ENCODE peak calls at places on chromosome 2, in five cellular contexts. W is HCT116, T is HepG2, G is SK-N-SH, N is K562. Q is an unnamed sample.

GRCh38 chr2:185381631-185382030 is 357.0 kb upstream of the FSIP2 start:
- DNase-seq in T (no peak), W (no peak), G (no peak), N (no peak), Q (no peak)

GRCh38 chr2:133607679-133608078 is 39.4 kb upstream of the NCKAP5 start:
- DNase-seq in T (no peak), N (no peak), G (no peak), W (no peak), Q (no peak)

GRCh38 chr2:18896106-18896505 is 306.7 kb upstream of the NT5C1B start:
- DNase-seq in G (no peak), W (no peak), T (no peak), N (no peak), Q (no peak)

GRCh38 chr2:118861242-118861641 is 13.8 kb upstream of the EN1 start:
- DNase-seq in N (no peak), W (no peak), G (no peak), T (no peak), Q (no peak)

GRCh38 chr2:127097841-127098651 is 8.9 kb downstream of the BIN1 start:
- DNase-seq in G (peak), N (no peak), W (no peak), T (no peak), Q (no peak)

GRCh38 chr2:195092341-195092740 is 564.7 kb upstream of the SLC39A10 start:
- DNase-seq in W (no peak), N (no peak), G (no peak), T (no peak), Q (no peak)

GRCh38 chr2:226790436-226790835 is 9.2 kb downstream of the IRS1 start:
- DNase-seq in W (no peak), G (no peak), N (no peak), T (no peak), Q (no peak)

GRCh38 chr2:219615036-219615435 is 12.4 kb upstream of the SLC4A3 start:
- DNase-seq in T (no peak), N (no peak), G (no peak), W (no peak), Q (no peak)

GRCh38 chr2:72681016-72681995 is 144.5 kb downstream of the EXOC6B start:
- DNase-seq in N (no peak), G (no peak), T (peak), W (no peak), Q (no peak)

GRCh38 chr2:108271691-108272253 is 16.9 kb upstream of the SULT1C2 start:
- DNase-seq in N (peak), W (no peak), G (no peak), T (peak), Q (peak)

GRCh38 chr2:236131073-236131692 is 37.0 kb downstream of the GBX2 start:
- DNase-seq in T (no peak), N (no peak), G (no peak), W (no peak), Q (no peak)

GRCh38 chr2:233240897-233241296 is 10.6 kb upstream of the ATG16L1 start:
- DNase-seq in N (no peak), W (no peak), G (no peak), T (no peak), Q (no peak)

GRCh38 chr2:129689600-129689999 is 289.9 kb upstream of the RAB6C start:
- DNase-seq in G (no peak), T (no peak), N (no peak), W (no peak), Q (no peak)

GRCh38 chr2:69554981-69555380 is 88.6 kb downstream of the AAK1 start:
- DNase-seq in W (no peak), N (no peak), T (no peak), G (no peak), Q (no peak)

GRCh38 chr2:234267534-234267933 is 217.0 kb downstream of the SPP2 start:
- DNase-seq in G (no peak), W (no peak), T (no peak), N (no peak), Q (no peak)

GRCh38 chr2:105769504-105769903 is 24.8 kb downstream of the NCK2 start:
- DNase-seq in T (no peak), N (peak), G (peak), W (no peak), Q (no peak)

GRCh38 chr2:114119846-114120348 is 230.0 kb downstream of the ACTR3 start:
- DNase-seq in T (no peak), W (no peak), G (no peak), N (peak), Q (no peak)

GRCh38 chr2:214765180-214765579 is 44.3 kb downstream of the BARD1 start:
- DNase-seq in G (no peak), N (no peak), T (no peak), W (no peak), Q (no peak)

GRCh38 chr2:174235680-174236079 is 12.7 kb downstream of the OLA1 start:
- DNase-seq in W (no peak), G (no peak), N (no peak), T (no peak), Q (no peak)

GRCh38 chr2:106781196-106781595 is 104.8 kb downstream of the ST6GAL2 start:
- DNase-seq in T (no peak), W (no peak), N (no peak), G (no peak), Q (no peak)

GRCh38 chr2:240288087-240288521 is 147.4 kb upstream of the GPC1 start:
- DNase-seq in T (no peak), G (no peak), N (no peak), W (no peak), Q (no peak)

GRCh38 chr2:163132850-163133249 is 294.3 kb upstream of the KCNH7 start:
- DNase-seq in N (no peak), W (peak), T (peak), G (peak), Q (peak)

GRCh38 chr2:39487398-39488250 is 50.5 kb upstream of the MAP4K3 start:
- DNase-seq in N (no peak), W (no peak), G (no peak), T (no peak), Q (no peak)

GRCh38 chr2:208373460-208374089 is 33.0 kb upstream of the PTH2R start:
- DNase-seq in T (peak), G (peak), W (peak), N (peak), Q (peak)

GRCh38 chr2:219178377-219179175 is 501 bp downstream of the RETREG2 start:
- DNase-seq in G (peak), T (no peak), N (peak), W (no peak), Q (peak)

GRCh38 chr2:152624805-152625204 is 92.5 kb downstream of the PRPF40A start:
- DNase-seq in G (no peak), N (no peak), T (no peak), W (no peak), Q (no peak)

GRCh38 chr2:213089438-213089837 is 62.0 kb downstream of the IKZF2 start:
- DNase-seq in T (no peak), G (no peak), N (no peak), W (no peak), Q (no peak)

GRCh38 chr2:67389286-67389685 is 7.8 kb upstream of the ETAA1 start:
- DNase-seq in G (no peak), N (no peak), W (no peak), T (no peak), Q (no peak)

GRCh38 chr2:231133365-231134114 is 8.7 kb upstream of the HTR2B start:
- DNase-seq in T (peak), G (no peak), N (no peak), W (no peak), Q (no peak)
- TF ChIP-seq JUND in T (no peak), G (no peak), N (no peak), W (no peak), Q (no peak)

GRCh38 chr2:26607698-26608097 is 33.5 kb downstream of the CIB4 start:
- DNase-seq in G (no peak), W (no peak), N (no peak), T (no peak), Q (no peak)

GRCh38 chr2:26606847-26607190 is 34.3 kb downstream of the CIB4 start:
- DNase-seq in N (no peak), G (no peak), W (peak), T (no peak), Q (peak)

GRCh38 chr2:26602575-26602974 is 38.6 kb downstream of the CIB4 start:
- DNase-seq in G (no peak), N (no peak), W (no peak), T (no peak), Q (no peak)

GRCh38 chr2:26605969-26606846 is 35.0 kb downstream of the CIB4 start:
- DNase-seq in G (peak), N (no peak), T (no peak), W (no peak), Q (no peak)

GRCh38 chr2:26605195-26605968 is 35.8 kb downstream of the CIB4 start:
- DNase-seq in N (peak), G (peak), W (peak), T (peak), Q (no peak)
- TF ChIP-seq JUND in N (no peak), G (no peak), W (no peak), T (no peak), Q (no peak)

DNA sequence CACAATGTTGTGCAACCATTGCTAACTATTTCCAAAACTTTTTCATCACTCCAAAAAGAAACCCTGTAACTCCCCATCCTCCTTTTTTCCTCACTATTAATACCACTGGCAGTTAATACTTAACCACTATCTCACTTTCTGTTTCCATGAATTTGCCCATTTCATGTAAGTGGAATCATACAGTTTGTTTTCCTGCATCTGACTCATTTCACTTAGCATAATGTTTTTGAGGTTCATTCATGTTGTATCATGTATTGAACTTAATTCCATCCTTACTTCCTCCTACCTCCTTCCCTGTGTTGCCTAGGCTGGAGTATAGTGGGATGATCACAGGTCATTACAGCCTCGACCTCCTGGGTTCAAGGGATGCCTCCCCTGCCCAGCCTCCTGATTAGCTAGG is 68.3 kb downstream of the FAM117B start:
- DNase-seq in T (no peak), N (no peak), W (no peak), G (no peak), Q (no peak)
- TF ChIP-seq JUND in T (no peak), N (no peak), W (no peak), G (no peak), Q (no peak)

GRCh38 chr2:238464389-238464788 is 37.7 kb downstream of the ASB1 start:
- DNase-seq in G (no peak), N (no peak), W (no peak), T (no peak), Q (no peak)

GRCh38 chr2:238461916-238462315 is 35.2 kb downstream of the ASB1 start:
- DNase-seq in N (no peak), T (peak), G (no peak), W (no peak), Q (no peak)

GRCh38 chr2:238461051-238461450 is 34.3 kb downstream of the ASB1 start:
- DNase-seq in T (no peak), W (no peak), G (no peak), N (no peak), Q (no peak)

GRCh38 chr2:238461491-238461890 is 34.8 kb downstream of the ASB1 start:
- DNase-seq in T (no peak), N (no peak), W (no peak), G (no peak), Q (no peak)

DNA sequence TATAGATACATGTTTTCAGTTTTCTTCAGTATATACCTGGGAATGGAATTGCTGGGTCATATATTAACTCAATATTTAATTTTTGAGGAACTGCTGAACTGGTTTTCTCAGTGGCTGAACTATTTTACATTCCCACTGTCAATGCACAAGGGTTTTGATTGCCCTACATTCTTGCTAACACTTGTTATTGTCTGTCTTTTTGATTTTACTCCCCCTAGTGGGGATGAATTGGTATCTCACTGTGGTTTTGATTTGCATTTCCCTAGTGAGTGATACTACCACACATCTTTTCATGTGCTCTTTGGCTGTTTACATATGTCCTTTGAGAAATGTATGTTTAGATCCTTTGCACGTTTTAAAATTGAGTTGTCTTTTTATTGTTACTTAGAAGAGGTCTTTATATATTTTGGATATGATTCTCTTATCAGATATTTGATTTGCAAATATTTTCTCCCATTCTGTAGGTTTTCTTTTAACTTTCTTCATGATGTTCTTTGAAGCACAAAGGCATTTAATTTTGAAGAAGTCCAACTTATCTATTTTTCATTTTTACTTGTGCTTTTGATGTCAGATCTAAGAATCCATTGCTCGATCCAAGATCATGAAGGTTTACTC is 36.2 kb downstream of the ASB1 start:
- DNase-seq in T (peak), N (peak), W (peak), G (peak), Q (peak)
- TF ChIP-seq JUND in T (no peak), N (no peak), W (no peak), G (no peak), Q (no peak)

DNA sequence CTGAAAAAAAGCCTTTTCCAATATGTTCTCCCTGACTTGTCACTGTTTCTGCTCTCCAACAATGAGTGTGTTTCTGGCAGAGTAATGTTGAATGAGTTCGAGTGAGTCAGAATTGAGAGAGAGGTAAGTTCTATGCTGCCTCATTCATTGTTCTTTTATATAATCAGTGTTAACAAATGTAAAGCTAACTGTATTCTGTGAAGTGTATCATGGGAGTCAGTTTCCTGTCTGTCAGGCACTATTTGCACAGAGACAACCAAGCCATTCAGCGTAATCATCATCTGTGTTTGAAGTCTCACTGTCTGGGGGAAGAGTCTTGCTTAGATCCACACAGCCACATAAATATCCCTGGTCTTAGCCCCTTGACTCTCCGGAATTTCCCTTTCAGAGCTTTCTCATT is 22.0 kb upstream of the UPP2 start:
- DNase-seq in G (no peak), W (no peak), N (no peak), T (peak), Q (no peak)
- TF ChIP-seq JUND in G (no peak), W (no peak), N (no peak), T (no peak), Q (no peak)

DNA sequence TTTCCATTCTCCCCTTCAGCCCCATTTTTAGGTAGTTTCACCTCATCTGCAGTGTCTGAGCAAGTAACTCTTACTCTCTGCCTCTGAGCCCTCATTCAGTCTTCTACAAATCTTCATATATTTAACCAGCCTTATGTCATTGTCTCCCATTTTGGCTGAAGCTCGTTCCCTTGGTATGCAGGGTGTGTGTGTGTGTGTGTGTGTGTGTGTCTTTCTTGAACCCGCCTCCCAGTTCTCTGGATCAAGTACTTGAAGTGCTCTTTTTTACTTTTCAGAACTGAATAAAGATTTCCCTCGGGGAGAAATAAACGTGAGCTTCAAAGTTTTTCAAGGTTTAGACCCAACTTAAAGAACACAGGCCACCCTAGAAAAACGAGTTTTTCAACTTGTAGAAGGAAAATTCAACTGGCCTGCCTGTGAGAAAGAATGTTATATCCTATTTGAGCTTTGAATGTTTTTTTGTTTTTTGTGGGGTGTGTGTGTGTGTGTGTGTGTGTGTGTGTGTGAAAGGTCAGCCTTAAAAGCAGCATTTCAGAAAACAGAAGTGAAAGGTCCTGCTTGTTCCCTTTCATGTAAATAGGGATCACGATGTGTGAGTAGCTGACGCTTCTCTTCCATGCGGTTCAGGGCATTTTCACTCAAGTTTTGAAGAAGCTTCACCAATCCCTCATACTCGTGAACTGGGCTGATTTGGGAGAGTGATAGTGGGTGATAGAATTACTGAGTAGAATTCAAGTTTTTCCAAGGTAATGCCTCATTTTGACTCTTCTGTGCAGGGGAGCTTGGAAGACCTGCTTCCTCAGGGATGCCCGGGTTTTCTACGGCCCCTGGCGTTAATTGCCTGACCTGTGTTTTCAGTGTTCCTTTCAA is 50.6 kb upstream of the EML6 start:
- DNase-seq in T (no peak), N (no peak), G (no peak), W (no peak), Q (no peak)
- TF ChIP-seq JUND in T (no peak), N (no peak), G (no peak), W (no peak), Q (no peak)

GRCh38 chr2:1974391-1974790 is 230.1 kb upstream of the PXDN start:
- DNase-seq in W (no peak), G (no peak), T (no peak), N (no peak), Q (no peak)

GRCh38 chr2:1972428-1972827 is 228.1 kb upstream of the PXDN start:
- DNase-seq in W (no peak), G (peak), T (no peak), N (no peak), Q (peak)

GRCh38 chr2:1975060-1975459 is 230.7 kb upstream of the PXDN start:
- DNase-seq in T (no peak), N (no peak), W (no peak), G (no peak), Q (no peak)

GRCh38 chr2:1972948-1973347 is 228.6 kb upstream of the PXDN start:
- DNase-seq in T (no peak), N (no peak), W (no peak), G (no peak), Q (no peak)

DNA sequence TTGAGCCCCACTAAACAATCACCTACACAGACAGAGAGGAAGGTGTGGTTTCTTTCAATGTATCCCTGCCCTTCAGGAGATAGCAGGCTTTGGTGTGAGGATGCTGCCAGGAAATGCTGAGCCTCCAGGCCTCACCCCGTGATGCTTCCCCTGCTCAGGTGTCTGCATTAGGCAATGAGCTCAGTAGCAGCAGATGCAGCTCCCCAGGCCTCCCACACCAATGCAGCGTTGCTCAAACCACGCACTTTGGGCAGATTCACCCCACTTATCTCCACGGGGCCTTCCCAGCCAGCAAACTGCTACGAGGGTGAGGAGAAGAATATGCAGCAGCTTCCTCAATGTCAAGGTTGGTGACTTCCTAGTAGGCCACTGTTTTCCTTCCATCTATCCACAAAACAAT is 229.3 kb upstream of the PXDN start:
- DNase-seq in G (no peak), T (no peak), W (no peak), N (no peak), Q (no peak)
- TF ChIP-seq JUND in G (no peak), T (no peak), W (no peak), N (no peak), Q (no peak)

DNA sequence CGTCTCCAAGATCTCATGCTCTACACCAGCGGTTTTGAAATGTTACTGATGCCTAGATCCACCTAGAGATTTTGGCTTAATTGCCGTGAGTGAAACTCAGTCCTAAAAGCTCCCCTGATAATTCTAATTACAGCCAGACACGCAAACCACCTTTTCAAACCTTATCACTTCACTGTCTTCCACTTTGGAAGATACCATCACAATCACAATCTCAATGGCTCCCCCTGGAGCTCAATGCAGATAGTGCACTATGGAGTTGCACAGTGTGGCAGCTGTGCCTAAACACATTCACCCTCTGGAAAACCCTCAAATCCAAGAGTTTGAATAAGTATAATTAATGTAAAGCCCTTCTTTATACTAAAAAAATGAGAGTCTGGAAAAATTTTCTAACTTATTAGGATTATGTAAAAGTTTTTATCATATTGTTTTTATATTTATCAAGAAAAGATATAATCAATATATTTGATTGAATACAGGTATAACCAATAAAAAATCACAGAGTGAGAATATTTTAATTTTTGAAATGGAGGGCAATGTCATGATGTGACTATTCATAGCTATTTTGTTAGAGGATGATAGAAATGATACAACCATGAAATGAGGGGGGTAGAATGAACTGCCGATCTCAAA is 102.9 kb upstream of the SLC8A1 start:
- DNase-seq in T (peak), W (peak), G (peak), N (peak), Q (peak)
- TF ChIP-seq JUND in T (no peak), W (no peak), G (no peak), N (no peak), Q (no peak)